ENCODE peak calls at places on chromosomes 16 and 17, in seven cellular contexts. One of them, this sample, is unnamed.

GRCh38 chr16:65314246-65315003 is 192.6 kb upstream of the CDH11 start:
- DNase-seq in GM23248: peak
- DNase-seq in mucosa of descending colon: no peak
- DNase-seq in astrocyte of the cerebellum: no peak
- DNase-seq in uterus: no peak
- DNase-seq in H7: no peak
- DNase-seq in prostate gland: no peak
- DNase-seq in this sample: no peak

GRCh38 chr17:77285594-77286390 is 145.0 kb downstream of the SEC14L1 start:
- DNase-seq in GM23248: peak
- DNase-seq in mucosa of descending colon: peak
- DNase-seq in astrocyte of the cerebellum: no peak
- DNase-seq in uterus: no peak
- DNase-seq in H7: no peak
- DNase-seq in prostate gland: peak
- DNase-seq in this sample: peak

GRCh38 chr17:76252040-76252954 is 12.0 kb upstream of the RNF157 start:
- DNase-seq in GM23248: peak
- DNase-seq in mucosa of descending colon: no peak
- DNase-seq in astrocyte of the cerebellum: no peak
- DNase-seq in uterus: no peak
- DNase-seq in H7: no peak
- DNase-seq in prostate gland: no peak
- DNase-seq in this sample: no peak

GRCh38 chr17:32909787-32910369 is 18.1 kb upstream of the TMEM98 start:
- DNase-seq in GM23248: peak
- DNase-seq in mucosa of descending colon: peak
- DNase-seq in astrocyte of the cerebellum: peak
- DNase-seq in uterus: peak
- DNase-seq in H7: peak
- DNase-seq in prostate gland: peak
- DNase-seq in this sample: peak

GRCh38 chr17:56978441-56979090 is 635 bp downstream of the SCPEP1 start:
- DNase-seq in GM23248: peak
- DNase-seq in mucosa of descending colon: no peak
- DNase-seq in astrocyte of the cerebellum: no peak
- DNase-seq in uterus: no peak
- DNase-seq in H7: peak
- DNase-seq in prostate gland: no peak
- DNase-seq in this sample: no peak

GRCh38 chr16:54006693-54007092 is 279.9 kb downstream of the IRX3 start:
- DNase-seq in GM23248: no peak
- DNase-seq in mucosa of descending colon: no peak
- DNase-seq in astrocyte of the cerebellum: no peak
- DNase-seq in uterus: no peak
- DNase-seq in H7: no peak
- DNase-seq in prostate gland: no peak
- DNase-seq in this sample: no peak

GRCh38 chr16:2333772-2334379 is 6.7 kb downstream of the ABCA3 start:
- DNase-seq in GM23248: peak
- DNase-seq in mucosa of descending colon: no peak
- DNase-seq in astrocyte of the cerebellum: no peak
- DNase-seq in uterus: no peak
- DNase-seq in H7: no peak
- DNase-seq in prostate gland: no peak
- DNase-seq in this sample: no peak

GRCh38 chr16:899678-900060 is 71.1 kb downstream of the LMF1 start:
- DNase-seq in GM23248: no peak
- DNase-seq in mucosa of descending colon: no peak
- DNase-seq in astrocyte of the cerebellum: no peak
- DNase-seq in uterus: no peak
- DNase-seq in H7: no peak
- DNase-seq in prostate gland: no peak
- DNase-seq in this sample: no peak

GRCh38 chr16:48617711-48618148 is 7.8 kb upstream of the N4BP1 start:
- DNase-seq in GM23248: peak
- DNase-seq in mucosa of descending colon: no peak
- DNase-seq in astrocyte of the cerebellum: peak
- DNase-seq in uterus: no peak
- DNase-seq in H7: no peak
- DNase-seq in prostate gland: no peak
- DNase-seq in this sample: peak

GRCh38 chr16:19517424-19518089 is 4.3 kb downstream of the GDE1 start:
- DNase-seq in GM23248: peak
- DNase-seq in mucosa of descending colon: no peak
- DNase-seq in astrocyte of the cerebellum: peak
- DNase-seq in uterus: no peak
- DNase-seq in H7: no peak
- DNase-seq in prostate gland: no peak
- DNase-seq in this sample: no peak

GRCh38 chr16:53664724-53665345 is 38.8 kb downstream of the RPGRIP1L start:
- DNase-seq in GM23248: peak
- DNase-seq in mucosa of descending colon: no peak
- DNase-seq in astrocyte of the cerebellum: peak
- DNase-seq in uterus: no peak
- DNase-seq in H7: no peak
- DNase-seq in prostate gland: no peak
- DNase-seq in this sample: peak

GRCh38 chr16:27922433-27922832 is 141.1 kb downstream of the GSG1L start:
- DNase-seq in GM23248: peak
- DNase-seq in mucosa of descending colon: no peak
- DNase-seq in astrocyte of the cerebellum: no peak
- DNase-seq in uterus: no peak
- DNase-seq in H7: no peak
- DNase-seq in prostate gland: no peak
- DNase-seq in this sample: no peak

GRCh38 chr16:30664616-30665109 is 6.4 kb downstream of the FBRS start:
- DNase-seq in GM23248: no peak
- DNase-seq in mucosa of descending colon: no peak
- DNase-seq in astrocyte of the cerebellum: no peak
- DNase-seq in uterus: no peak
- DNase-seq in H7: peak
- DNase-seq in prostate gland: no peak
- DNase-seq in this sample: no peak

GRCh38 chr16:85182286-85182685 is 70.0 kb upstream of the CIBAR2 start:
- DNase-seq in GM23248: no peak
- DNase-seq in mucosa of descending colon: no peak
- DNase-seq in astrocyte of the cerebellum: no peak
- DNase-seq in uterus: no peak
- DNase-seq in H7: no peak
- DNase-seq in prostate gland: no peak
- DNase-seq in this sample: no peak

GRCh38 chr16:11737678-11738077 is 5.0 kb downstream of the TXNDC11 start:
- DNase-seq in GM23248: no peak
- DNase-seq in mucosa of descending colon: no peak
- DNase-seq in astrocyte of the cerebellum: no peak
- DNase-seq in uterus: no peak
- DNase-seq in H7: no peak
- DNase-seq in prostate gland: no peak
- DNase-seq in this sample: no peak

GRCh38 chr16:8517280-8517679 is 73.0 kb downstream of the TMEM114 start:
- DNase-seq in GM23248: no peak
- DNase-seq in mucosa of descending colon: peak
- DNase-seq in astrocyte of the cerebellum: no peak
- DNase-seq in uterus: no peak
- DNase-seq in H7: no peak
- DNase-seq in prostate gland: no peak
- DNase-seq in this sample: no peak

GRCh38 chr16:25912321-25912720 is 220.6 kb downstream of the HS3ST4 start:
- DNase-seq in GM23248: no peak
- DNase-seq in mucosa of descending colon: no peak
- DNase-seq in astrocyte of the cerebellum: no peak
- DNase-seq in uterus: no peak
- DNase-seq in H7: no peak
- DNase-seq in prostate gland: no peak
- DNase-seq in this sample: no peak

GRCh38 chr17:46175891-46176290 is 17.3 kb downstream of the KANSL1 start:
- DNase-seq in GM23248: peak
- DNase-seq in mucosa of descending colon: no peak
- DNase-seq in astrocyte of the cerebellum: no peak
- DNase-seq in uterus: no peak
- DNase-seq in H7: no peak
- DNase-seq in prostate gland: no peak
- DNase-seq in this sample: no peak

GRCh38 chr17:44348234-44348987 is 3.3 kb downstream of the GRN start:
- DNase-seq in GM23248: peak
- DNase-seq in mucosa of descending colon: peak
- DNase-seq in astrocyte of the cerebellum: no peak
- DNase-seq in uterus: no peak
- DNase-seq in H7: peak
- DNase-seq in prostate gland: peak
- DNase-seq in this sample: no peak

GRCh38 chr17:29005936-29006438 is at the start of gene SEZ6:
- DNase-seq in GM23248: peak
- DNase-seq in mucosa of descending colon: peak
- DNase-seq in astrocyte of the cerebellum: peak
- DNase-seq in uterus: peak
- DNase-seq in H7: peak
- DNase-seq in prostate gland: peak
- DNase-seq in this sample: no peak

DNA sequence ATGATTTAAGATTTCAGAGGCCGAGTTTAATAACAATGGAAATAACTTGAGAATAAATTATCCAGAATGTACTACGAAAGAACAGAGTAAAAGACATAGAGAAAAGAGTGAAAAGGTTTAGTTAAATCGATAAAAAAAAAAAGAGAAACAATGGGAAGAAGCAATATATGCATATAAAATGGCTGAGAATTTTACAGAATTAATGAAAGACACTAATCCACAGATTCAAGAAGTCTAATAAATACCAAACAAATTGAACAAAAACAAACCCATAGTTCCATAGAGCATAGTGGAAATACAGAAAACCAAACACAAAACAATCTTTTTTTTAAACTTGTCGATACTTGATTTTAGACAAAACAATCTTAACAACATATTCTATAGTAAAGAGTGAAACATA is 1.7 kb downstream of the PSME3IP1 start:
- DNase-seq in GM23248: no peak
- DNase-seq in mucosa of descending colon: no peak
- DNase-seq in astrocyte of the cerebellum: no peak
- DNase-seq in uterus: no peak
- DNase-seq in H7: no peak
- DNase-seq in prostate gland: no peak
- DNase-seq in this sample: no peak
- H3K4me3 ChIP-seq in GM23248: peak
- H3K4me3 ChIP-seq in mucosa of descending colon: no peak
- H3K4me3 ChIP-seq in astrocyte of the cerebellum: no peak
- H3K4me3 ChIP-seq in uterus: no peak
- H3K4me3 ChIP-seq in H7: no peak
- H3K4me3 ChIP-seq in prostate gland: no peak
- H3K4me3 ChIP-seq in this sample: no peak

GRCh38 chr17:40552806-40553693 is 12.2 kb downstream of the CCR7 start:
- DNase-seq in GM23248: peak
- DNase-seq in mucosa of descending colon: no peak
- DNase-seq in astrocyte of the cerebellum: no peak
- DNase-seq in uterus: no peak
- DNase-seq in H7: peak
- DNase-seq in prostate gland: no peak
- DNase-seq in this sample: no peak
- H3K4me3 ChIP-seq in GM23248: peak
- H3K4me3 ChIP-seq in mucosa of descending colon: no peak
- H3K4me3 ChIP-seq in astrocyte of the cerebellum: no peak
- H3K4me3 ChIP-seq in uterus: no peak
- H3K4me3 ChIP-seq in H7: no peak
- H3K4me3 ChIP-seq in prostate gland: no peak
- H3K4me3 ChIP-seq in this sample: no peak

DNA sequence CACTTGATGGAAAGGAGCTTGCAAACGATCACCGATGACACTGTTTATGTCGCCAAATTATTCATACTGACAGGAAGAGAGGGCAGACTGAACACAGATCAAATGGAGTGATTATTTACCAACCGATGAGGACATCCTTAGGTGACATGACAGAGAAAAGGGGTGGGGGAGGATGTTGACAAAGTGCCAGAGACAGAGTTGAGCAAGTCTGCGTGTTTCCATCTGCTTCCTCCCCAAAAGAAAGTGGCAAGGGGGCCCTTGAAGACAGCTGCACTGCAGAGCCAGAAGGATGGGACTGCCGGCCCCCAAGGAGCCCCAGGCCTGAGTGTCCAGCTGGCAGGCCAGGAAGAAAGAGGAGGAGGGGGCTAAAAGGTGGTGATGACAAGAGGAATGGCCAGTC is 191.0 kb upstream of the RPL38 start:
- DNase-seq in GM23248: no peak
- DNase-seq in mucosa of descending colon: no peak
- DNase-seq in astrocyte of the cerebellum: no peak
- DNase-seq in uterus: no peak
- DNase-seq in H7: no peak
- DNase-seq in prostate gland: no peak
- DNase-seq in this sample: no peak
- H3K4me3 ChIP-seq in GM23248: no peak
- H3K4me3 ChIP-seq in mucosa of descending colon: no peak
- H3K4me3 ChIP-seq in astrocyte of the cerebellum: no peak
- H3K4me3 ChIP-seq in uterus: no peak
- H3K4me3 ChIP-seq in H7: no peak
- H3K4me3 ChIP-seq in prostate gland: no peak
- H3K4me3 ChIP-seq in this sample: no peak

GRCh38 chr16:66372078-66372897 is 5.8 kb downstream of the CDH5 start:
- DNase-seq in GM23248: no peak
- DNase-seq in mucosa of descending colon: no peak
- DNase-seq in astrocyte of the cerebellum: no peak
- DNase-seq in uterus: no peak
- DNase-seq in H7: no peak
- DNase-seq in prostate gland: no peak
- DNase-seq in this sample: no peak

GRCh38 chr16:66374176-66374575 is 7.7 kb downstream of the CDH5 start:
- DNase-seq in GM23248: no peak
- DNase-seq in mucosa of descending colon: no peak
- DNase-seq in astrocyte of the cerebellum: no peak
- DNase-seq in uterus: no peak
- DNase-seq in H7: no peak
- DNase-seq in prostate gland: no peak
- DNase-seq in this sample: no peak

GRCh38 chr16:66373667-66374066 is 7.2 kb downstream of the CDH5 start:
- DNase-seq in GM23248: no peak
- DNase-seq in mucosa of descending colon: no peak
- DNase-seq in astrocyte of the cerebellum: no peak
- DNase-seq in uterus: no peak
- DNase-seq in H7: no peak
- DNase-seq in prostate gland: no peak
- DNase-seq in this sample: no peak

GRCh38 chr16:66370786-66371684 is 4.5 kb downstream of the CDH5 start:
- DNase-seq in GM23248: no peak
- DNase-seq in mucosa of descending colon: no peak
- DNase-seq in astrocyte of the cerebellum: no peak
- DNase-seq in uterus: no peak
- DNase-seq in H7: no peak
- DNase-seq in prostate gland: no peak
- DNase-seq in this sample: no peak

DNA sequence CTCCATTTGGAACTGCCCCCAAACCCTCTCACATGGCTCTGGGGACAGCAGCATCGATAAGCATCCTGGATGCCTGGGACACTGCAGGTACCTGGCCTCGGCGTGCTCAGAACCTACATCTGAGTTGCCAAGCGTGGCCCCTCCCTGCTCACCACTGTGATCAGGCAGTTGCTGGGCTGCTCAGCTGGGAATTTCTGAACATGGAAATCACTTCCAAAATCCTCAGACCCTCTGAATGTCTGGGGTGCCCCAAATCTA is 6.3 kb downstream of the CDH5 start:
- DNase-seq in GM23248: no peak
- DNase-seq in mucosa of descending colon: no peak
- DNase-seq in astrocyte of the cerebellum: no peak
- DNase-seq in uterus: no peak
- DNase-seq in H7: no peak
- DNase-seq in prostate gland: no peak
- DNase-seq in this sample: no peak
- H3K4me3 ChIP-seq in GM23248: no peak
- H3K4me3 ChIP-seq in mucosa of descending colon: no peak
- H3K4me3 ChIP-seq in astrocyte of the cerebellum: no peak
- H3K4me3 ChIP-seq in uterus: no peak
- H3K4me3 ChIP-seq in H7: no peak
- H3K4me3 ChIP-seq in prostate gland: no peak
- H3K4me3 ChIP-seq in this sample: no peak